ENCODE peak calls at places on chromosomes 2 and 18, in five cellular contexts. L is trophoblast cell, D is GM12878, Z is MM.1S, Q is SK-N-SH. F is an unnamed sample.

GRCh38 chr2:205245652-205246051 is 436.6 kb upstream of the NRP2 start:
- DNase-seq in Z (no peak), D (no peak), Q (no peak), L (no peak), F (peak)

GRCh38 chr2:202196727-202197126 is 41.7 kb downstream of the SUMO1 start:
- DNase-seq in Z (no peak), D (no peak), L (no peak), Q (no peak), F (no peak)

GRCh38 chr2:208064220-208064951 is 39.1 kb upstream of the PLEKHM3 start:
- DNase-seq in Z (no peak), D (peak), Q (no peak), L (no peak), F (peak)

GRCh38 chr2:218781691-218782528 is at the start of gene CYP27A1:
- DNase-seq in L (no peak), D (no peak), Z (no peak), Q (peak), F (peak)

GRCh38 chr2:233153146-233153798 is 93.1 kb downstream of the INPP5D start:
- DNase-seq in D (no peak), L (no peak), Z (no peak), Q (no peak), F (peak)

GRCh38 chr2:159446817-159447216 is 160.3 kb upstream of the WDSUB1 start:
- DNase-seq in Q (no peak), Z (no peak), L (no peak), D (no peak), F (no peak)

GRCh38 chr2:12106440-12107080 is 360.1 kb downstream of the LPIN1 start:
- DNase-seq in Q (peak), D (no peak), Z (no peak), L (peak), F (peak)

GRCh38 chr2:202084265-202084664 is 11.2 kb downstream of the KIAA2012 start:
- DNase-seq in D (no peak), Z (no peak), Q (no peak), L (no peak), F (peak)

GRCh38 chr2:16396171-16396570 is 269.5 kb downstream of the CYRIA start:
- DNase-seq in Q (no peak), Z (no peak), D (no peak), L (no peak), F (no peak)

GRCh38 chr2:3302751-3303582 is 74.7 kb downstream of the EIPR1 start:
- DNase-seq in Z (no peak), D (no peak), Q (peak), L (no peak), F (no peak)

GRCh38 chr2:75574106-75574505 is 13.4 kb upstream of the EVA1A start:
- DNase-seq in L (no peak), Z (no peak), Q (no peak), D (no peak), F (no peak)

GRCh38 chr18:55552498-55553189 is 35.3 kb downstream of the TCF4 start:
- DNase-seq in Q (no peak), Z (no peak), L (no peak), D (no peak), F (no peak)

GRCh38 chr18:3869848-3870247 is 419.9 kb downstream of the TGIF1 start:
- DNase-seq in L (peak), Q (peak), D (no peak), Z (no peak), F (peak)

GRCh38 chr2:159084395-159085370 is 116.2 kb downstream of the TANC1 start:
- DNase-seq in L (no peak), Z (no peak), Q (no peak), D (no peak), F (peak)

GRCh38 chr2:42905341-42906114 is 113.1 kb upstream of the HAAO start:
- DNase-seq in Q (peak), Z (no peak), L (no peak), D (no peak), F (peak)

GRCh38 chr2:116924509-116924908 is 890.0 kb upstream of the DDX18 start:
- DNase-seq in Z (no peak), D (no peak), L (no peak), Q (no peak), F (no peak)

GRCh38 chr2:151922845-151923666 is 94.8 kb upstream of the ARL5A start:
- DNase-seq in D (no peak), Q (no peak), Z (no peak), L (peak), F (peak)

GRCh38 chr2:173205375-173205774 is 129.7 kb downstream of the MAP3K20 start:
- DNase-seq in D (no peak), L (peak), Q (no peak), Z (no peak), F (peak)

GRCh38 chr2:173797586-173798263 is 167.4 kb downstream of the SP3 start:
- DNase-seq in D (no peak), L (no peak), Z (no peak), Q (no peak), F (no peak)

GRCh38 chr2:70467831-70468810 is 85.5 kb downstream of the TGFA start:
- DNase-seq in Q (no peak), L (no peak), D (no peak), Z (no peak), F (no peak)

GRCh38 chr18:12076424-12077140 is 17.1 kb upstream of the ANKRD62 start:
- DNase-seq in L (peak), D (no peak), Q (peak), Z (peak), F (peak)

GRCh38 chr2:4914551-4914950 is 777.6 kb upstream of the SOX11 start:
- DNase-seq in Z (no peak), D (no peak), Q (no peak), L (peak), F (peak)

GRCh38 chr2:147818741-147819140 is 26.1 kb upstream of the ACVR2A start:
- DNase-seq in D (no peak), L (no peak), Q (no peak), Z (no peak), F (peak)

GRCh38 chr18:57437782-57438668 is 2.9 kb downstream of the ONECUT2 start:
- DNase-seq in L (no peak), Z (no peak), D (no peak), Q (peak), F (peak)

GRCh38 chr2:222532315-222532714 is 108.0 kb downstream of the SGPP2 start:
- DNase-seq in Q (no peak), L (peak), Z (no peak), D (no peak), F (no peak)

GRCh38 chr2:55161295-55162210 is 70.5 kb downstream of the CLHC1 start:
- DNase-seq in Z (no peak), Q (no peak), D (no peak), L (no peak), F (peak)

GRCh38 chr18:42706029-42706608 is 409.4 kb downstream of the RIT2 start:
- DNase-seq in Q (no peak), Z (no peak), L (no peak), D (no peak), F (no peak)

GRCh38 chr2:199861116-199861774 is 10.3 kb upstream of the FTCDNL1 start:
- DNase-seq in Z (peak), D (no peak), L (no peak), Q (peak), F (peak)

GRCh38 chr2:66528974-66529724 is 94.2 kb downstream of the MEIS1 start:
- DNase-seq in Q (no peak), D (no peak), L (no peak), Z (no peak), F (no peak)

GRCh38 chr2:45889053-45889452 is 237.6 kb downstream of the PRKCE start:
- DNase-seq in L (no peak), Q (no peak), Z (peak), D (peak), F (no peak)

GRCh38 chr2:122263746-122264145 is 508.3 kb downstream of the TSN start:
- DNase-seq in L (no peak), Q (no peak), Z (no peak), D (no peak), F (peak)

GRCh38 chr2:217621391-217621801 is 381.4 kb downstream of the TNS1 start:
- DNase-seq in Z (no peak), D (no peak), L (no peak), Q (no peak), F (no peak)

GRCh38 chr2:238216651-238217184 is 13.2 kb upstream of the ILKAP start:
- DNase-seq in Q (no peak), L (no peak), Z (no peak), D (no peak), F (no peak)

GRCh38 chr18:47930086-47930843 is at the start of gene SMAD2:
- DNase-seq in Z (peak), D (no peak), L (peak), Q (peak), F (peak)

GRCh38 chr2:23436346-23437099 is 51.5 kb downstream of the KLHL29 start:
- DNase-seq in L (peak), D (no peak), Z (no peak), Q (no peak), F (peak)

GRCh38 chr18:54232485-54233227 is 8.2 kb upstream of the MBD2 start:
- DNase-seq in L (no peak), Q (no peak), D (no peak), Z (no peak), F (no peak)

GRCh38 chr18:54229660-54230059 is 5.2 kb upstream of the MBD2 start:
- DNase-seq in Z (no peak), D (no peak), L (no peak), Q (no peak), F (no peak)

GRCh38 chr18:54223568-54224241 is 764 bp downstream of the MBD2 start:
- DNase-seq in Q (peak), Z (peak), D (no peak), L (peak), F (peak)

GRCh38 chr18:54224379-54225014 is at the start of gene MBD2:
- DNase-seq in D (peak), Z (peak), Q (peak), L (peak), F (peak)

GRCh38 chr18:54228364-54228763 is 3.9 kb upstream of the MBD2 start:
- DNase-seq in Z (no peak), Q (no peak), D (no peak), L (no peak), F (no peak)
- H2AFZ ChIP-seq in Z (no peak), Q (no peak), D (no peak), L (no peak), F (no peak)

GRCh38 chr18:23738151-23738550 is 48.9 kb downstream of the LAMA3 start:
- DNase-seq in D (no peak), Z (no peak), Q (no peak), L (no peak), F (no peak)
- H3K9ac ChIP-seq in D (no peak), Z (no peak), Q (no peak), L (no peak), F (no peak)

GRCh38 chr2:8457620-8458255 is 224.1 kb upstream of the ID2 start:
- DNase-seq in D (no peak), Q (no peak), Z (no peak), L (no peak), F (no peak)

GRCh38 chr2:8457092-8457481 is 224.8 kb upstream of the ID2 start:
- DNase-seq in D (no peak), Z (no peak), L (no peak), Q (peak), F (no peak)

GRCh38 chr2:8458461-8459459 is 223.1 kb upstream of the ID2 start:
- DNase-seq in Q (no peak), Z (no peak), D (no peak), L (no peak), F (peak)

GRCh38 chr2:8461341-8461740 is 220.5 kb upstream of the ID2 start:
- DNase-seq in L (no peak), Z (no peak), Q (no peak), D (no peak), F (no peak)

GRCh38 chr2:8459474-8459873 is 222.4 kb upstream of the ID2 start:
- DNase-seq in L (no peak), D (no peak), Z (no peak), Q (no peak), F (no peak)
- H3K4me3 ChIP-seq in L (no peak), D (no peak), Z (no peak), Q (no peak), F (no peak)

GRCh38 chr2:105714141-105714540 is 30.6 kb upstream of the NCK2 start:
- DNase-seq in D (no peak), Q (no peak), L (no peak), Z (peak), F (no peak)
- H2AFZ ChIP-seq in D (no peak), Q (no peak), L (no peak), Z (peak), F (no peak)

GRCh38 chr2:10405441-10405840 is 42.7 kb downstream of the ODC1 start:
- DNase-seq in L (peak), Z (no peak), D (no peak), Q (peak), F (peak)

GRCh38 chr2:10406491-10406890 is 41.6 kb downstream of the ODC1 start:
- DNase-seq in L (no peak), D (no peak), Z (no peak), Q (no peak), F (no peak)

GRCh38 chr2:10406016-10406415 is 42.1 kb downstream of the ODC1 start:
- DNase-seq in Z (no peak), D (no peak), L (peak), Q (no peak), F (peak)

GRCh38 chr2:10402652-10403215 is 45.4 kb downstream of the ODC1 start:
- DNase-seq in Q (no peak), Z (no peak), L (no peak), D (no peak), F (peak)

DNA sequence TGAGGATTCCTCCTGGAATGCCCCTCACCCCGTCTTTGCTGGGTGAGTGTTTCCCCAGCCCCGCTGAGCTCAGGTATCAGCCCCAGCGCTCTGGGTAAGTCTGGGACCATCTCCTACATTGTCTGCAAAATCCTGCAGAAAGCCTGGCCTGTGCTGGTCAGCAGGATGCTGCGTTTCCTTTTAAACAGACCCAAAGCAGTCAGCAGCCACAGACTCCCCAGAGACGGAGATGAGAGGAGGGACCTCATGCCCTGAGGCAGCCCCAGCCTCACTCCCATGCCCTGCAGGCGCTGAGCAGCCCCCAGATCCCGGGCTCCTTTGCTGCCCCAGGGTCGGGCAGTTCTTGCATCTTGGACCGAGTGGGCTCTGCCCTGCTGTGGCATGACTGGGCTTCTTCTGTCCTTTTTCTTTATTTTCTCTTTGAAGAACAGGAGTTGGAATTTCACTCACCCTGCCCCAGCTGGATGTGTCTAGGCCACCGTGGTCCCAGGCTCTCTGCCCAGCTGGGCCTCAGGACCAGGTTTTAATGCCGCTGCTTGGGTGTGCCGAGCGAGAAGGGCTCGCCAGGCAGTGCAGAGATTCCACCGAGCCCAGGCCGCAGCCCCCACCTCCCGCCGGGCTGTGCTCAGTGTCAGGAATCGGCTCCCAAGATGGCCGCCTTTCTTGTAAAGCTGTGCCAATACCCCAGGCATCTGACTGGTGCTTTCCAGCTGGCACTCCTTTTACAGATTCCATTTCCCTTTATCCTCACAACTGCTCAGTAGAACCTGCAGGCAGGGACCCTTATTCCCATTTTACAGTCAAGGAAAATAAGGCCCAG is 43.6 kb downstream of the ODC1 start:
- DNase-seq in Z (no peak), D (no peak), Q (peak), L (no peak), F (peak)
- H3K9ac ChIP-seq in Z (no peak), D (no peak), Q (peak), L (no peak), F (peak)

GRCh38 chr2:73292906-73293533 is 328 bp downstream of the EGR4 start:
- DNase-seq in Z (no peak), Q (peak), D (no peak), L (no peak), F (no peak)

GRCh38 chr2:73291093-73291460 is 2.3 kb downstream of the EGR4 start:
- DNase-seq in Z (peak), L (no peak), D (no peak), Q (peak), F (peak)

GRCh38 chr2:73293534-73294171 is at the start of gene EGR4:
- DNase-seq in D (peak), L (no peak), Z (peak), Q (peak), F (peak)

GRCh38 chr2:73291461-73292315 is 1.7 kb downstream of the EGR4 start:
- DNase-seq in D (no peak), Z (no peak), Q (peak), L (no peak), F (no peak)

DNA sequence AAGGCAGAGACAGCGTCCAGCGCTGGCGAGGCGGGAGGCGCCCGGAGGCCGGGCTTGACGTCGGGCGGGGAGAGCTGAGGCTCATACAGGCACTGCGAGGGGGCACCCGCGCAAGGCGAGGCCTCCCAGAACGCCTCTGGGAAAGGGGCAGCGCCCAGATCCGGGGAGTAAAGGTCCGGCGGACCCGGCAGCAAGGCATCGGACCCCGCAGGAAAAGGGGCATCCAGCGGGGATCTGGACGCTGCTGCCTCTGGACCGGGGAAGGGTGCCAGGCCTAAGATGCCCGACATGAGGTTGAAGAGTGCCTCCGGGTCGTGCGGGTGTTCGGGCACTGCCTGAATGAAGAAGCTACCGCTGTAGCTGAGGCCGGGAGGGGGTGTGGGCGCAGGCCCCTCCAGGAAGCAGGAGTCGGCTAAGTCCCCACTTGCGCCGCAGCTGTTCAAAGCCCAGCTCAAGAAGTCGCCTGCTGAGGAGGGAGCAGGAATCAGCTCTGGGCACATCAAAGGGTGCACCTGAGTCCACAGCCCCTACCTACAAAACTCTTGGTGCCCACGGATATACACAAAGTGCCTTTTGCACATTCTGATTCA is 937 bp downstream of the EGR4 start:
- DNase-seq in D (no peak), Z (no peak), Q (no peak), L (no peak), F (no peak)
- H3K4me3 ChIP-seq in D (no peak), Z (no peak), Q (no peak), L (no peak), F (no peak)

F was measured in GM23248.